ENCODE peak calls at places on chromosome 21, in eight cellular contexts. M, Y, N, A, Z, I, B and H are unnamed samples.

GRCh38 chr21:46154955-46155513 is 345 bp downstream of the FTCD start:
- DNase-seq in M (no peak), Y (no peak), N (no peak), A (no peak), Z (no peak), I (no peak), B (no peak), H (no peak)

GRCh38 chr21:31599563-31599962 is 59.9 kb upstream of the SOD1 start:
- DNase-seq in M (no peak), Y (no peak), N (no peak), A (no peak), Z (no peak), I (no peak), B (no peak), H (no peak)

GRCh38 chr21:28445081-28445830 is 547.4 kb downstream of the LTN1 start:
- DNase-seq in M (no peak), Y (peak), N (no peak), A (no peak), Z (no peak), I (no peak), B (no peak), H (no peak)

GRCh38 chr21:36860736-36861594 is 105.5 kb downstream of the HLCS start:
- DNase-seq in M (peak), Y (peak), N (peak), A (no peak), Z (no peak), I (no peak), B (no peak), H (no peak)

GRCh38 chr21:27674037-27674436 is 707.1 kb upstream of the ADAMTS5 start:
- DNase-seq in M (no peak), Y (peak), N (no peak), A (no peak), Z (no peak), I (no peak), B (no peak), H (no peak)

GRCh38 chr21:31665397-31665796 is 5.9 kb downstream of the SOD1 start:
- DNase-seq in M (no peak), Y (no peak), N (no peak), A (peak), Z (no peak), I (no peak), B (no peak), H (no peak)

GRCh38 chr21:35050348-35051286 is 1.5 kb upstream of the RUNX1 start:
- DNase-seq in M (no peak), Y (peak), N (no peak), A (no peak), Z (no peak), I (no peak), B (no peak), H (no peak)

GRCh38 chr21:40531421-40531820 is 315.5 kb downstream of the DSCAM start:
- DNase-seq in M (no peak), Y (no peak), N (no peak), A (no peak), Z (no peak), I (no peak), B (no peak), H (no peak)

GRCh38 chr21:41316641-41317392 is at the start of gene FAM3B:
- DNase-seq in M (peak), Y (no peak), N (peak), A (no peak), Z (no peak), I (peak), B (peak), H (no peak)

GRCh38 chr21:40936771-40937261 is 89.9 kb upstream of the DSCAM start:
- DNase-seq in M (no peak), Y (no peak), N (no peak), A (peak), Z (no peak), I (peak), B (no peak), H (no peak)

GRCh38 chr21:20882462-20883415 is 115.5 kb upstream of the NCAM2 start:
- DNase-seq in M (peak), Y (peak), N (no peak), A (no peak), Z (no peak), I (peak), B (peak), H (no peak)

GRCh38 chr21:43367859-43368258 is 59.1 kb downstream of the SIK1 start:
- DNase-seq in M (no peak), Y (no peak), N (no peak), A (no peak), Z (peak), I (no peak), B (no peak), H (no peak)
- H3K27ac ChIP-seq in M (no peak), Y (no peak), N (no peak), A (no peak), Z (no peak), I (no peak), B (no peak), H (no peak)

DNA sequence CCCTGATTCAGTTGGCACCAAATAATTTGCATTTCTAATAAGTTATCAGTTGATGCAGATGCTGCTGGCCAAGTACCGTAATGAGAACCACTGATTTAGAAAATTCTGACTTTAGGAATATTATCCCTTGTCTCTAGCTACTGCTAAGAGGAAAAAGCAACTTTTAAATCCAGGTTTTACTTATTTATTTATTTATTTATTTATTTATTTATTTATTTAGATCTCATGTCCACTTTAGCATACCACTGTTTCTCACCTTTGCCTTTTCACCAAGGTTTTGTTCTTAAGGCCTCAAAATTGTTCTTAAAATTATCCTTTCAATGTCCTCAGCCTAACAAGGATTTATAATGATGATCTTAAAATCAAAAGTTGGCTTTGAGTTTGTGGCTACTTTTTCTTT is 8.7 kb upstream of the CYYR1 start:
- DNase-seq in M (no peak), Y (no peak), N (no peak), A (no peak), Z (no peak), I (no peak), B (no peak), H (no peak)
- H3K27ac ChIP-seq in M (no peak), Y (no peak), N (no peak), A (no peak), Z (no peak), I (no peak), B (no peak), H (no peak)

GRCh38 chr21:44946254-44947041 is 6.6 kb downstream of the SLX9 start:
- DNase-seq in M (no peak), Y (no peak), N (no peak), A (peak), Z (no peak), I (no peak), B (no peak), H (no peak)
- H3K27ac ChIP-seq in M (no peak), Y (no peak), N (no peak), A (peak), Z (peak), I (no peak), B (no peak), H (no peak)

GRCh38 chr21:33359446-33359845 is 34.7 kb downstream of the IFNAR1 start:
- DNase-seq in M (no peak), Y (no peak), N (no peak), A (no peak), Z (no peak), I (no peak), B (no peak), H (no peak)
- H3K27ac ChIP-seq in M (no peak), Y (no peak), N (no peak), A (no peak), Z (peak), I (no peak), B (no peak), H (no peak)

DNA sequence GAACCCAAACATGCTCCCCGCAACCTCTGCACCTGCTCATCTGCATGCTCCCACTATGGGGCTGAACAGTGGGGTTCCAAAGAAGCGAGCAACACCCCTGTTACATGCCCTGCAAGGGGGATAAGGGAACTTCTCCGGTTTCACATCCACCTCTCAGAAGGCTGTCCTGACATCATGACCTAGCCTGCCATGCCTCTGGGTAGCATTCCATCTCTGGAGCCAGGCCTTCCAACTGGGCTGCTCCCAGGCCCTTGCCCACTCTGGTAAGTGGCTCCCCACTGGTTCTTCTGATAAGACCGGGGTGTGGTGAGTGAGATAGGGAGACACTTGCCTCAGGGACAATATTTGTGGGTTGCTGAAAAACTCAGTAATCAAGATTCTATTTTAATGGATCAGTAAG is 57.7 kb downstream of the KCNJ15 start:
- DNase-seq in M (no peak), Y (no peak), N (no peak), A (no peak), Z (no peak), I (no peak), B (no peak), H (no peak)
- H3K27ac ChIP-seq in M (no peak), Y (peak), N (no peak), A (no peak), Z (no peak), I (no peak), B (no peak), H (no peak)

GRCh38 chr21:25925064-25925463 is 190.3 kb downstream of the GABPA start:
- DNase-seq in M (no peak), Y (no peak), N (no peak), A (no peak), Z (no peak), I (no peak), B (no peak), H (no peak)
- H3K27ac ChIP-seq in M (no peak), Y (no peak), N (peak), A (no peak), Z (peak), I (no peak), B (peak), H (no peak)